ENCODE peak calls at places on chromosomes 13 and 19, in eight cellular contexts. T, M, V, R, P, K, H and A are unnamed samples.

GRCh38 chr19:13169769-13170168 is 19.6 kb downstream of the IER2 start:
- DNase-seq in T (no peak), M (peak), V (no peak), R (peak), P (peak), K (peak), H (no peak), A (no peak)

GRCh38 chr13:27036236-27036981 is 135.2 kb downstream of the USP12 start:
- DNase-seq in T (no peak), M (peak), V (no peak), R (peak), P (no peak), K (no peak), H (no peak), A (no peak)

GRCh38 chr19:9139609-9140158 is 513 bp upstream of the ZNF317 start:
- DNase-seq in T (no peak), M (no peak), V (no peak), R (no peak), P (no peak), K (no peak), H (no peak), A (no peak)

GRCh38 chr13:43263047-43263446 is 239.7 kb downstream of the DNAJC15 start:
- DNase-seq in T (no peak), M (no peak), V (no peak), R (no peak), P (no peak), K (peak), H (no peak), A (no peak)

GRCh38 chr19:18795540-18795939 is 4.4 kb upstream of the COMP start:
- DNase-seq in T (no peak), M (no peak), V (no peak), R (peak), P (no peak), K (peak), H (peak), A (no peak)

GRCh38 chr19:44202470-44202869 is 9.9 kb upstream of the ZNF227 start:
- DNase-seq in T (no peak), M (no peak), V (no peak), R (peak), P (no peak), K (peak), H (peak), A (no peak)

GRCh38 chr19:42282036-42282762 is 13.1 kb downstream of the CIC start:
- DNase-seq in T (no peak), M (no peak), V (no peak), R (no peak), P (no peak), K (no peak), H (no peak), A (no peak)

GRCh38 chr19:58570770-58571574 is 2.2 kb downstream of the MZF1 start:
- DNase-seq in T (peak), M (no peak), V (peak), R (no peak), P (no peak), K (no peak), H (no peak), A (peak)

GRCh38 chr13:34432234-34432633 is 509.8 kb upstream of the NBEA start:
- DNase-seq in T (no peak), M (no peak), V (no peak), R (no peak), P (no peak), K (no peak), H (no peak), A (no peak)

GRCh38 chr13:106534844-106535551 is 464 bp downstream of the EFNB2 start:
- DNase-seq in T (peak), M (no peak), V (peak), R (peak), P (no peak), K (no peak), H (peak), A (no peak)

GRCh38 chr13:112760931-112761330 is 71.1 kb downstream of the ATP11A start:
- DNase-seq in T (no peak), M (no peak), V (no peak), R (no peak), P (no peak), K (no peak), H (no peak), A (no peak)

GRCh38 chr13:111877906-111878305 is 189.0 kb upstream of the SOX1 start:
- DNase-seq in T (no peak), M (no peak), V (no peak), R (no peak), P (no peak), K (no peak), H (no peak), A (no peak)

GRCh38 chr13:29861694-29862110 is 11.3 kb upstream of the UBL3 start:
- DNase-seq in T (no peak), M (no peak), V (no peak), R (peak), P (no peak), K (peak), H (peak), A (no peak)

GRCh38 chr19:18683955-18684641 is 618 bp downstream of the CRTC1 start:
- DNase-seq in T (no peak), M (no peak), V (no peak), R (no peak), P (no peak), K (no peak), H (no peak), A (no peak)

GRCh38 chr13:111177081-111177711 is 62.1 kb downstream of the ARHGEF7 start:
- DNase-seq in T (no peak), M (no peak), V (peak), R (peak), P (peak), K (peak), H (peak), A (peak)

GRCh38 chr19:35528218-35529038 is at the start of gene SBSN:
- DNase-seq in T (no peak), M (no peak), V (no peak), R (peak), P (no peak), K (peak), H (peak), A (no peak)

GRCh38 chr19:13207237-13208130 is 57.3 kb downstream of the IER2 start:
- DNase-seq in T (no peak), M (no peak), V (peak), R (peak), P (no peak), K (no peak), H (no peak), A (peak)

GRCh38 chr19:925912-926594 is at the start of gene ARID3A:
- DNase-seq in T (no peak), M (no peak), V (peak), R (no peak), P (no peak), K (peak), H (peak), A (peak)

GRCh38 chr19:19101540-19101939 is 36.7 kb downstream of the TMEM161A start:
- DNase-seq in T (no peak), M (no peak), V (no peak), R (no peak), P (no peak), K (no peak), H (no peak), A (no peak)

GRCh38 chr13:114179087-114179658 is at the start of gene CFAP97D2:
- DNase-seq in T (no peak), M (no peak), V (no peak), R (no peak), P (no peak), K (no peak), H (no peak), A (no peak)

GRCh38 chr13:67383358-67383757 is 153.2 kb upstream of the PCDH9 start:
- DNase-seq in T (no peak), M (no peak), V (no peak), R (no peak), P (no peak), K (peak), H (peak), A (no peak)

GRCh38 chr13:73449258-73449657 is 390.5 kb downstream of the KLF5 start:
- DNase-seq in T (no peak), M (no peak), V (no peak), R (no peak), P (no peak), K (peak), H (peak), A (no peak)

GRCh38 chr13:75935805-75936204 is 299.7 kb downstream of the LMO7 start:
- DNase-seq in T (no peak), M (no peak), V (no peak), R (no peak), P (no peak), K (no peak), H (no peak), A (no peak)

GRCh38 chr13:50701469-50701868 is 142.0 kb downstream of the DLEU7 start:
- DNase-seq in T (no peak), M (no peak), V (no peak), R (no peak), P (no peak), K (no peak), H (no peak), A (no peak)

GRCh38 chr13:91346848-91347211 is 657 bp upstream of the MIR17HG start:
- DNase-seq in T (no peak), M (no peak), V (no peak), R (no peak), P (no peak), K (peak), H (peak), A (no peak)

GRCh38 chr13:41463823-41464602 is 6.7 kb downstream of the RGCC start:
- DNase-seq in T (no peak), M (no peak), V (no peak), R (no peak), P (no peak), K (no peak), H (no peak), A (peak)

GRCh38 chr19:16327911-16328823 is 3.5 kb downstream of the KLF2 start:
- DNase-seq in T (peak), M (no peak), V (peak), R (peak), P (peak), K (peak), H (peak), A (no peak)
- H3K4me3 ChIP-seq in T (no peak), M (no peak), V (peak), R (peak), P (no peak), K (no peak), H (peak), A (peak)

GRCh38 chr19:53945441-53945840 is 17.3 kb upstream of the CACNG8 start:
- DNase-seq in T (peak), M (peak), V (no peak), R (no peak), P (no peak), K (no peak), H (peak), A (no peak)
- H3K4me3 ChIP-seq in T (no peak), M (no peak), V (no peak), R (no peak), P (no peak), K (no peak), H (peak), A (no peak)

GRCh38 chr19:11861301-11861700 is 12.8 kb downstream of the ZNF439 start:
- DNase-seq in T (no peak), M (no peak), V (no peak), R (no peak), P (no peak), K (no peak), H (no peak), A (no peak)
- H3K4me3 ChIP-seq in T (no peak), M (no peak), V (no peak), R (no peak), P (no peak), K (no peak), H (no peak), A (no peak)

GRCh38 chr19:37929512-37929911 is 22.5 kb downstream of the SIPA1L3 start:
- DNase-seq in T (no peak), M (no peak), V (no peak), R (no peak), P (no peak), K (no peak), H (no peak), A (no peak)

GRCh38 chr19:37932985-37933953 is 26.3 kb downstream of the SIPA1L3 start:
- DNase-seq in T (no peak), M (no peak), V (peak), R (peak), P (no peak), K (peak), H (peak), A (peak)

GRCh38 chr19:37933965-37934364 is 27.0 kb downstream of the SIPA1L3 start:
- DNase-seq in T (no peak), M (no peak), V (peak), R (peak), P (no peak), K (peak), H (peak), A (no peak)

GRCh38 chr19:37930416-37930815 is 23.4 kb downstream of the SIPA1L3 start:
- DNase-seq in T (no peak), M (no peak), V (no peak), R (no peak), P (no peak), K (no peak), H (peak), A (no peak)

GRCh38 chr19:37931941-37932655 is 25.1 kb downstream of the SIPA1L3 start:
- DNase-seq in T (peak), M (peak), V (peak), R (peak), P (peak), K (peak), H (peak), A (peak)
- H3K4me3 ChIP-seq in T (no peak), M (peak), V (peak), R (peak), P (no peak), K (peak), H (peak), A (no peak)